ENCODE peak calls at places on chromosome 11, in ten cellular contexts. One of them, this sample, is unnamed.

GRCh38 chr11:129321076-129321475 is 54.6 kb upstream of the BARX2 start:
- DNase-seq in GM04504: no peak
- DNase-seq in NCI-H1417 treated with DMSO at 0.1 percent for 48 hours: no peak
- DNase-seq in activated T-helper 1 cell treated with anti-CD3 and anti-CD28 coated beads, Interleukin-2, amount 50 U/mL, for 16 hours: no peak
- DNase-seq in cardiac fibroblast: no peak
- DNase-seq in stimulated activated CD4-positive, alpha-beta T cell treated with anti-CD3 and anti-CD28 coated beads, Interleukin-15, amount 100 ng/mL, for 48 hours: no peak
- DNase-seq in fibroblast of the conjunctiva: no peak
- DNase-seq in K562: no peak
- DNase-seq in WTC11: no peak
- DNase-seq in fibroblast of lung: no peak
- DNase-seq in this sample: no peak

GRCh38 chr11:12090761-12091261 is 19.6 kb upstream of the MICAL2 start:
- DNase-seq in GM04504: no peak
- DNase-seq in NCI-H1417 treated with DMSO at 0.1 percent for 48 hours: no peak
- DNase-seq in activated T-helper 1 cell treated with anti-CD3 and anti-CD28 coated beads, Interleukin-2, amount 50 U/mL, for 16 hours: no peak
- DNase-seq in cardiac fibroblast: peak
- DNase-seq in stimulated activated CD4-positive, alpha-beta T cell treated with anti-CD3 and anti-CD28 coated beads, Interleukin-15, amount 100 ng/mL, for 48 hours: no peak
- DNase-seq in fibroblast of the conjunctiva: no peak
- DNase-seq in K562: no peak
- DNase-seq in WTC11: no peak
- DNase-seq in fibroblast of lung: no peak
- DNase-seq in this sample: no peak

GRCh38 chr11:95827661-95828060 is 37.4 kb downstream of the CEP57 start:
- DNase-seq in GM04504: no peak
- DNase-seq in NCI-H1417 treated with DMSO at 0.1 percent for 48 hours: no peak
- DNase-seq in activated T-helper 1 cell treated with anti-CD3 and anti-CD28 coated beads, Interleukin-2, amount 50 U/mL, for 16 hours: no peak
- DNase-seq in cardiac fibroblast: peak
- DNase-seq in stimulated activated CD4-positive, alpha-beta T cell treated with anti-CD3 and anti-CD28 coated beads, Interleukin-15, amount 100 ng/mL, for 48 hours: no peak
- DNase-seq in fibroblast of the conjunctiva: no peak
- DNase-seq in K562: no peak
- DNase-seq in WTC11: no peak
- DNase-seq in fibroblast of lung: peak
- DNase-seq in this sample: no peak

GRCh38 chr11:209275-210121 is 2.0 kb downstream of the RIC8A start:
- DNase-seq in GM04504: no peak
- DNase-seq in NCI-H1417 treated with DMSO at 0.1 percent for 48 hours: no peak
- DNase-seq in activated T-helper 1 cell treated with anti-CD3 and anti-CD28 coated beads, Interleukin-2, amount 50 U/mL, for 16 hours: no peak
- DNase-seq in cardiac fibroblast: peak
- DNase-seq in stimulated activated CD4-positive, alpha-beta T cell treated with anti-CD3 and anti-CD28 coated beads, Interleukin-15, amount 100 ng/mL, for 48 hours: no peak
- DNase-seq in fibroblast of the conjunctiva: no peak
- DNase-seq in K562: no peak
- DNase-seq in WTC11: no peak
- DNase-seq in fibroblast of lung: no peak
- DNase-seq in this sample: peak

GRCh38 chr11:123645576-123645975 is 8.8 kb downstream of the SCN3B start:
- DNase-seq in GM04504: no peak
- DNase-seq in NCI-H1417 treated with DMSO at 0.1 percent for 48 hours: no peak
- DNase-seq in activated T-helper 1 cell treated with anti-CD3 and anti-CD28 coated beads, Interleukin-2, amount 50 U/mL, for 16 hours: no peak
- DNase-seq in cardiac fibroblast: no peak
- DNase-seq in stimulated activated CD4-positive, alpha-beta T cell treated with anti-CD3 and anti-CD28 coated beads, Interleukin-15, amount 100 ng/mL, for 48 hours: no peak
- DNase-seq in fibroblast of the conjunctiva: no peak
- DNase-seq in K562: no peak
- DNase-seq in WTC11: no peak
- DNase-seq in fibroblast of lung: no peak
- DNase-seq in this sample: no peak

GRCh38 chr11:1881442-1882264 is 10.0 kb downstream of the PRR33 start:
- DNase-seq in GM04504: no peak
- DNase-seq in NCI-H1417 treated with DMSO at 0.1 percent for 48 hours: no peak
- DNase-seq in activated T-helper 1 cell treated with anti-CD3 and anti-CD28 coated beads, Interleukin-2, amount 50 U/mL, for 16 hours: no peak
- DNase-seq in cardiac fibroblast: no peak
- DNase-seq in stimulated activated CD4-positive, alpha-beta T cell treated with anti-CD3 and anti-CD28 coated beads, Interleukin-15, amount 100 ng/mL, for 48 hours: no peak
- DNase-seq in fibroblast of the conjunctiva: no peak
- DNase-seq in K562: no peak
- DNase-seq in WTC11: no peak
- DNase-seq in fibroblast of lung: no peak
- DNase-seq in this sample: peak

GRCh38 chr11:12163181-12163841 is 52.9 kb downstream of the MICAL2 start:
- DNase-seq in GM04504: no peak
- DNase-seq in NCI-H1417 treated with DMSO at 0.1 percent for 48 hours: no peak
- DNase-seq in activated T-helper 1 cell treated with anti-CD3 and anti-CD28 coated beads, Interleukin-2, amount 50 U/mL, for 16 hours: no peak
- DNase-seq in cardiac fibroblast: peak
- DNase-seq in stimulated activated CD4-positive, alpha-beta T cell treated with anti-CD3 and anti-CD28 coated beads, Interleukin-15, amount 100 ng/mL, for 48 hours: no peak
- DNase-seq in fibroblast of the conjunctiva: no peak
- DNase-seq in K562: no peak
- DNase-seq in WTC11: no peak
- DNase-seq in fibroblast of lung: peak
- DNase-seq in this sample: peak

GRCh38 chr11:86365566-86365965 is 9.1 kb upstream of the CCDC81 start:
- DNase-seq in GM04504: peak
- DNase-seq in NCI-H1417 treated with DMSO at 0.1 percent for 48 hours: no peak
- DNase-seq in activated T-helper 1 cell treated with anti-CD3 and anti-CD28 coated beads, Interleukin-2, amount 50 U/mL, for 16 hours: no peak
- DNase-seq in cardiac fibroblast: no peak
- DNase-seq in stimulated activated CD4-positive, alpha-beta T cell treated with anti-CD3 and anti-CD28 coated beads, Interleukin-15, amount 100 ng/mL, for 48 hours: no peak
- DNase-seq in fibroblast of the conjunctiva: peak
- DNase-seq in K562: no peak
- DNase-seq in WTC11: no peak
- DNase-seq in fibroblast of lung: peak
- DNase-seq in this sample: no peak

GRCh38 chr11:134562176-134562575 is 150.1 kb upstream of the B3GAT1 start:
- DNase-seq in GM04504: no peak
- DNase-seq in NCI-H1417 treated with DMSO at 0.1 percent for 48 hours: no peak
- DNase-seq in activated T-helper 1 cell treated with anti-CD3 and anti-CD28 coated beads, Interleukin-2, amount 50 U/mL, for 16 hours: no peak
- DNase-seq in cardiac fibroblast: no peak
- DNase-seq in stimulated activated CD4-positive, alpha-beta T cell treated with anti-CD3 and anti-CD28 coated beads, Interleukin-15, amount 100 ng/mL, for 48 hours: no peak
- DNase-seq in fibroblast of the conjunctiva: no peak
- DNase-seq in K562: no peak
- DNase-seq in WTC11: no peak
- DNase-seq in fibroblast of lung: no peak
- DNase-seq in this sample: no peak

GRCh38 chr11:61007383-61007970 is 36.0 kb downstream of the CD6 start:
- DNase-seq in GM04504: no peak
- DNase-seq in NCI-H1417 treated with DMSO at 0.1 percent for 48 hours: no peak
- DNase-seq in activated T-helper 1 cell treated with anti-CD3 and anti-CD28 coated beads, Interleukin-2, amount 50 U/mL, for 16 hours: no peak
- DNase-seq in cardiac fibroblast: no peak
- DNase-seq in stimulated activated CD4-positive, alpha-beta T cell treated with anti-CD3 and anti-CD28 coated beads, Interleukin-15, amount 100 ng/mL, for 48 hours: no peak
- DNase-seq in fibroblast of the conjunctiva: no peak
- DNase-seq in K562: peak
- DNase-seq in WTC11: peak
- DNase-seq in fibroblast of lung: no peak
- DNase-seq in this sample: no peak

GRCh38 chr11:33976351-33977199 is 75.0 kb upstream of the CAPRIN1 start:
- DNase-seq in GM04504: peak
- DNase-seq in NCI-H1417 treated with DMSO at 0.1 percent for 48 hours: no peak
- DNase-seq in activated T-helper 1 cell treated with anti-CD3 and anti-CD28 coated beads, Interleukin-2, amount 50 U/mL, for 16 hours: no peak
- DNase-seq in cardiac fibroblast: no peak
- DNase-seq in stimulated activated CD4-positive, alpha-beta T cell treated with anti-CD3 and anti-CD28 coated beads, Interleukin-15, amount 100 ng/mL, for 48 hours: no peak
- DNase-seq in fibroblast of the conjunctiva: no peak
- DNase-seq in K562: no peak
- DNase-seq in WTC11: no peak
- DNase-seq in fibroblast of lung: peak
- DNase-seq in this sample: no peak

GRCh38 chr11:65591939-65592814 is 3.4 kb downstream of the KCNK7 start:
- DNase-seq in GM04504: no peak
- DNase-seq in NCI-H1417 treated with DMSO at 0.1 percent for 48 hours: no peak
- DNase-seq in activated T-helper 1 cell treated with anti-CD3 and anti-CD28 coated beads, Interleukin-2, amount 50 U/mL, for 16 hours: no peak
- DNase-seq in cardiac fibroblast: no peak
- DNase-seq in stimulated activated CD4-positive, alpha-beta T cell treated with anti-CD3 and anti-CD28 coated beads, Interleukin-15, amount 100 ng/mL, for 48 hours: no peak
- DNase-seq in fibroblast of the conjunctiva: no peak
- DNase-seq in K562: no peak
- DNase-seq in WTC11: peak
- DNase-seq in fibroblast of lung: peak
- DNase-seq in this sample: no peak

GRCh38 chr11:2209900-2210321 is 38.3 kb upstream of the TH start:
- DNase-seq in GM04504: no peak
- DNase-seq in NCI-H1417 treated with DMSO at 0.1 percent for 48 hours: no peak
- DNase-seq in activated T-helper 1 cell treated with anti-CD3 and anti-CD28 coated beads, Interleukin-2, amount 50 U/mL, for 16 hours: no peak
- DNase-seq in cardiac fibroblast: no peak
- DNase-seq in stimulated activated CD4-positive, alpha-beta T cell treated with anti-CD3 and anti-CD28 coated beads, Interleukin-15, amount 100 ng/mL, for 48 hours: no peak
- DNase-seq in fibroblast of the conjunctiva: no peak
- DNase-seq in K562: no peak
- DNase-seq in WTC11: no peak
- DNase-seq in fibroblast of lung: no peak
- DNase-seq in this sample: peak

GRCh38 chr11:77108436-77108835 is 5.8 kb downstream of the OMP start:
- DNase-seq in GM04504: no peak
- DNase-seq in NCI-H1417 treated with DMSO at 0.1 percent for 48 hours: no peak
- DNase-seq in activated T-helper 1 cell treated with anti-CD3 and anti-CD28 coated beads, Interleukin-2, amount 50 U/mL, for 16 hours: no peak
- DNase-seq in cardiac fibroblast: no peak
- DNase-seq in stimulated activated CD4-positive, alpha-beta T cell treated with anti-CD3 and anti-CD28 coated beads, Interleukin-15, amount 100 ng/mL, for 48 hours: no peak
- DNase-seq in fibroblast of the conjunctiva: no peak
- DNase-seq in K562: no peak
- DNase-seq in WTC11: no peak
- DNase-seq in fibroblast of lung: no peak
- DNase-seq in this sample: no peak

GRCh38 chr11:59865031-59865430 is 1.3 kb downstream of the TCN1 start:
- DNase-seq in GM04504: no peak
- DNase-seq in NCI-H1417 treated with DMSO at 0.1 percent for 48 hours: no peak
- DNase-seq in activated T-helper 1 cell treated with anti-CD3 and anti-CD28 coated beads, Interleukin-2, amount 50 U/mL, for 16 hours: no peak
- DNase-seq in cardiac fibroblast: peak
- DNase-seq in stimulated activated CD4-positive, alpha-beta T cell treated with anti-CD3 and anti-CD28 coated beads, Interleukin-15, amount 100 ng/mL, for 48 hours: no peak
- DNase-seq in fibroblast of the conjunctiva: no peak
- DNase-seq in K562: no peak
- DNase-seq in WTC11: no peak
- DNase-seq in fibroblast of lung: no peak
- DNase-seq in this sample: no peak